ENCODE peak calls at places on chromosomes 2 and 18, in five cellular contexts. P is MM.1S, J is dorsolateral prefrontal cortex, W is WTC11, Q is endothelial cell. N is an unnamed sample.

GRCh38 chr2:206713770-206714169 is 4.4 kb downstream of the DYTN start:
- DNase-seq in Q (no peak), J (no peak), P (peak; percentile 33), W (no peak), N (peak; percentile 20)

GRCh38 chr2:169286858-169287257 is 75.5 kb downstream of the LRP2 start:
- DNase-seq in W (no peak), J (no peak), Q (no peak), P (no peak), N (no peak)

GRCh38 chr2:191350826-191351225 is 105.6 kb downstream of the MYO1B start:
- DNase-seq in Q (no peak), J (no peak), P (no peak), W (no peak), N (no peak)

GRCh38 chr18:13120967-13121586 is 97.5 kb upstream of the LDLRAD4 start:
- DNase-seq in J (no peak), Q (no peak), P (no peak), W (no peak), N (no peak)

GRCh38 chr18:36297419-36298112 is at the start of gene FHOD3:
- DNase-seq in P (peak; percentile 74), Q (peak; percentile 65), J (no peak), W (peak; percentile 82), N (peak; percentile 92)

GRCh38 chr2:134443814-134444480 is 190.1 kb downstream of the MGAT5 start:
- DNase-seq in W (no peak), J (no peak), Q (no peak), P (no peak), N (no peak)

GRCh38 chr2:111227716-111228141 is 107.0 kb downstream of the BCL2L11 start:
- DNase-seq in P (no peak), W (peak; percentile 24), J (no peak), Q (no peak), N (no peak)

GRCh38 chr2:241907171-241907570 is 37.6 kb downstream of the RTP5 start:
- DNase-seq in P (no peak), W (no peak), J (no peak), Q (no peak), N (no peak)

GRCh38 chr18:11937874-11938478 is 29.9 kb upstream of the MPPE1 start:
- DNase-seq in Q (peak; percentile 79), W (peak; percentile 78), P (peak; percentile 68), J (peak; percentile 83), N (peak; percentile 82)

GRCh38 chr2:27977623-27978312 is 87.2 kb downstream of the BABAM2 start:
- DNase-seq in Q (no peak), J (no peak), W (no peak), P (no peak), N (no peak)

GRCh38 chr18:76923485-76924085 is 101.2 kb downstream of the ZNF236 start:
- DNase-seq in W (peak; percentile 77), J (no peak), Q (peak; percentile 58), P (no peak), N (no peak)

GRCh38 chr2:141957827-141958440 is 172.9 kb downstream of the LRP1B start:
- DNase-seq in P (no peak), Q (no peak), W (no peak), J (no peak), N (no peak)

GRCh38 chr2:133286326-133286922 is 281.8 kb downstream of the NCKAP5 start:
- DNase-seq in J (no peak), P (no peak), W (no peak), Q (no peak), N (no peak)

GRCh38 chr2:11387831-11388230 is 43.4 kb upstream of the ROCK2 start:
- DNase-seq in W (no peak), Q (no peak), J (no peak), P (no peak), N (no peak)

GRCh38 chr2:165452327-165452726 is 17.2 kb upstream of the CSRNP3 start:
- DNase-seq in W (no peak), J (no peak), P (no peak), Q (no peak), N (no peak)

GRCh38 chr2:179051250-179051649 is 1.3 kb upstream of the CCDC141 start:
- DNase-seq in W (no peak), J (no peak), P (no peak), Q (no peak), N (no peak)

GRCh38 chr2:725464-725863 is 48.3 kb upstream of the TMEM18 start:
- DNase-seq in P (no peak), W (no peak), J (no peak), Q (no peak), N (no peak)

GRCh38 chr2:30615926-30616325 is 168.9 kb downstream of the LCLAT1 start:
- DNase-seq in W (no peak), Q (no peak), P (no peak), J (no peak), N (no peak)

GRCh38 chr2:70340921-70341765 is 39.3 kb upstream of the FAM136A start:
- DNase-seq in W (peak; percentile 53), J (peak; percentile 36), P (peak; percentile 50), Q (peak; percentile 51), N (peak; percentile 64)

GRCh38 chr2:196566969-196567666 is 72.4 kb upstream of the CCDC150 start:
- DNase-seq in W (no peak), P (no peak), J (no peak), Q (no peak), N (no peak)

GRCh38 chr18:43442571-43442970 is 165.3 kb upstream of the SYT4 start:
- DNase-seq in J (no peak), P (no peak), Q (no peak), W (no peak), N (no peak)

GRCh38 chr2:159155315-159155714 is 131.2 kb downstream of the WDSUB1 start:
- DNase-seq in J (no peak), Q (no peak), P (no peak), W (peak; percentile 48), N (no peak)

GRCh38 chr2:120766758-120767351 is 31.2 kb downstream of the GLI2 start:
- DNase-seq in Q (no peak), P (no peak), J (no peak), W (peak; percentile 29), N (no peak)

GRCh38 chr2:74735009-74735408 is 81.0 kb downstream of the SEMA4F start:
- DNase-seq in Q (no peak), J (no peak), W (no peak), P (no peak), N (no peak)

GRCh38 chr18:69469444-69469919 is 68.8 kb downstream of the DOK6 start:
- DNase-seq in J (no peak), Q (peak; percentile 22), W (peak; percentile 62), P (no peak), N (peak; percentile 20)
- TF ChIP-seq CTCF in J (no peak), Q (peak; percentile 39), W (no peak), P (no peak), N (peak; percentile 32)

DNA sequence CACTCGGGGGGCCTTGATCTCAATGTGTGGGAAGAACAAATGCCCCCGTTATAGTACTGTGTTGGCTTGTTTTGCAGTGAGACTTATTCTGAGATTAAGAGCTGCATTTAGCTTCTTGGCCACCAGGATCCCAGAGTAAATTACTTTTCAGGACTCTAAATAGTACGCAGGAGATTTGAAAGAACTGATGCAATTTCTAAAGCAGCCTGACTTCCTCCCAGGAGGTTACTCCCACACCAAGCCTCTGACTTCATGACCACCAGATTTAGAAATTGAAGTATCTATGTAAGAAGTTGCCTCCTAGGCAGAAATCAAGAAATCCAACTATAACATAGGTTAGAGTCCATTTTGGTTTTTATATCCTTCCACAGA is 67.0 kb downstream of the FEZ2 start:
- DNase-seq in J (no peak), W (no peak), P (no peak), Q (no peak), N (peak; percentile 11)
- TF ChIP-seq CTCF in J (no peak), W (no peak), P (no peak), Q (peak; percentile 40), N (no peak)

GRCh38 chr18:31506024-31506742 is 8.2 kb downstream of the DSG2 start:
- DNase-seq in J (no peak), Q (no peak), W (no peak), P (no peak), N (no peak)
- TF ChIP-seq CTCF in J (no peak), Q (no peak), W (no peak), P (no peak), N (peak; percentile 22)

GRCh38 chr2:172080641-172081230 is 4.6 kb upstream of the DLX1 start:
- DNase-seq in Q (peak; percentile 5), W (peak; percentile 50), J (no peak), P (no peak), N (no peak)
- TF ChIP-seq CTCF in Q (no peak), W (no peak), J (no peak), P (no peak), N (no peak)

GRCh38 chr2:172455121-172455515 is 27.7 kb downstream of the ITGA6 start:
- DNase-seq in Q (no peak), W (no peak), J (no peak), P (no peak), N (no peak)
- TF ChIP-seq CTCF in Q (no peak), W (no peak), J (no peak), P (no peak), N (no peak)